ENCODE peak calls at places on chromosome 20, in nine cellular contexts. One of them, this sample, is unnamed.

GRCh38 chr20:10303852-10304251 is 85.2 kb downstream of the SNAP25 start:
- DNase-seq in effector CD8-positive, alpha-beta T cell: no peak
- DNase-seq in Ammon's horn: no peak
- DNase-seq in right cardiac atrium: no peak
- DNase-seq in activated T-helper 1 cell treated with anti-CD3 and anti-CD28 coated beads, Interleukin-12 subunit alpha, Interleukin-12 subunit beta, Interleukin-2, Interleukin-4 antibody, amounts not matched to agents 30 ng/mL and 10 ng/mL and 1 ng/mL, durations not matched to agents 14 hours and 24 hours and 36 hours: no peak
- DNase-seq in ovary: no peak
- DNase-seq in activated T-cell treated with anti-CD3 and anti-CD28 coated beads, Interleukin-2, amount 50 U/mL, for 24 hours: no peak
- DNase-seq in tibial nerve: no peak
- DNase-seq in central memory CD4-positive, alpha-beta T cell: no peak
- DNase-seq in this sample: no peak

GRCh38 chr20:9503530-9504251 is 10.7 kb upstream of the LAMP5 start:
- DNase-seq in effector CD8-positive, alpha-beta T cell: no peak
- DNase-seq in Ammon's horn: peak
- DNase-seq in right cardiac atrium: no peak
- DNase-seq in activated T-helper 1 cell treated with anti-CD3 and anti-CD28 coated beads, Interleukin-12 subunit alpha, Interleukin-12 subunit beta, Interleukin-2, Interleukin-4 antibody, amounts not matched to agents 30 ng/mL and 10 ng/mL and 1 ng/mL, durations not matched to agents 14 hours and 24 hours and 36 hours: no peak
- DNase-seq in ovary: no peak
- DNase-seq in activated T-cell treated with anti-CD3 and anti-CD28 coated beads, Interleukin-2, amount 50 U/mL, for 24 hours: no peak
- DNase-seq in tibial nerve: no peak
- DNase-seq in central memory CD4-positive, alpha-beta T cell: no peak
- DNase-seq in this sample: no peak

GRCh38 chr20:19072988-19073387 is 139.5 kb upstream of the SLC24A3 start:
- DNase-seq in effector CD8-positive, alpha-beta T cell: no peak
- DNase-seq in Ammon's horn: no peak
- DNase-seq in right cardiac atrium: no peak
- DNase-seq in activated T-helper 1 cell treated with anti-CD3 and anti-CD28 coated beads, Interleukin-12 subunit alpha, Interleukin-12 subunit beta, Interleukin-2, Interleukin-4 antibody, amounts not matched to agents 30 ng/mL and 10 ng/mL and 1 ng/mL, durations not matched to agents 14 hours and 24 hours and 36 hours: no peak
- DNase-seq in ovary: no peak
- DNase-seq in activated T-cell treated with anti-CD3 and anti-CD28 coated beads, Interleukin-2, amount 50 U/mL, for 24 hours: no peak
- DNase-seq in tibial nerve: no peak
- DNase-seq in central memory CD4-positive, alpha-beta T cell: no peak
- DNase-seq in this sample: no peak

GRCh38 chr20:24683676-24684075 is 214.2 kb downstream of the SYNDIG1 start:
- DNase-seq in effector CD8-positive, alpha-beta T cell: no peak
- DNase-seq in Ammon's horn: no peak
- DNase-seq in right cardiac atrium: no peak
- DNase-seq in activated T-helper 1 cell treated with anti-CD3 and anti-CD28 coated beads, Interleukin-12 subunit alpha, Interleukin-12 subunit beta, Interleukin-2, Interleukin-4 antibody, amounts not matched to agents 30 ng/mL and 10 ng/mL and 1 ng/mL, durations not matched to agents 14 hours and 24 hours and 36 hours: no peak
- DNase-seq in ovary: peak
- DNase-seq in activated T-cell treated with anti-CD3 and anti-CD28 coated beads, Interleukin-2, amount 50 U/mL, for 24 hours: no peak
- DNase-seq in tibial nerve: no peak
- DNase-seq in central memory CD4-positive, alpha-beta T cell: no peak
- DNase-seq in this sample: no peak

GRCh38 chr20:10547276-10548114 is 112.4 kb downstream of the SLX4IP start:
- DNase-seq in effector CD8-positive, alpha-beta T cell: no peak
- DNase-seq in Ammon's horn: no peak
- DNase-seq in right cardiac atrium: no peak
- DNase-seq in activated T-helper 1 cell treated with anti-CD3 and anti-CD28 coated beads, Interleukin-12 subunit alpha, Interleukin-12 subunit beta, Interleukin-2, Interleukin-4 antibody, amounts not matched to agents 30 ng/mL and 10 ng/mL and 1 ng/mL, durations not matched to agents 14 hours and 24 hours and 36 hours: no peak
- DNase-seq in ovary: no peak
- DNase-seq in activated T-cell treated with anti-CD3 and anti-CD28 coated beads, Interleukin-2, amount 50 U/mL, for 24 hours: no peak
- DNase-seq in tibial nerve: no peak
- DNase-seq in central memory CD4-positive, alpha-beta T cell: no peak
- DNase-seq in this sample: no peak

GRCh38 chr20:34163316-34163715 is 51.3 kb upstream of the EIF2S2 start:
- DNase-seq in effector CD8-positive, alpha-beta T cell: no peak
- DNase-seq in Ammon's horn: no peak
- DNase-seq in right cardiac atrium: no peak
- DNase-seq in activated T-helper 1 cell treated with anti-CD3 and anti-CD28 coated beads, Interleukin-12 subunit alpha, Interleukin-12 subunit beta, Interleukin-2, Interleukin-4 antibody, amounts not matched to agents 30 ng/mL and 10 ng/mL and 1 ng/mL, durations not matched to agents 14 hours and 24 hours and 36 hours: no peak
- DNase-seq in ovary: no peak
- DNase-seq in activated T-cell treated with anti-CD3 and anti-CD28 coated beads, Interleukin-2, amount 50 U/mL, for 24 hours: no peak
- DNase-seq in tibial nerve: no peak
- DNase-seq in central memory CD4-positive, alpha-beta T cell: no peak
- DNase-seq in this sample: no peak

GRCh38 chr20:38724603-38725457 is 544 bp downstream of the SLC32A1 start:
- DNase-seq in effector CD8-positive, alpha-beta T cell: no peak
- DNase-seq in Ammon's horn: no peak
- DNase-seq in right cardiac atrium: no peak
- DNase-seq in activated T-helper 1 cell treated with anti-CD3 and anti-CD28 coated beads, Interleukin-12 subunit alpha, Interleukin-12 subunit beta, Interleukin-2, Interleukin-4 antibody, amounts not matched to agents 30 ng/mL and 10 ng/mL and 1 ng/mL, durations not matched to agents 14 hours and 24 hours and 36 hours: no peak
- DNase-seq in ovary: no peak
- DNase-seq in activated T-cell treated with anti-CD3 and anti-CD28 coated beads, Interleukin-2, amount 50 U/mL, for 24 hours: peak
- DNase-seq in tibial nerve: no peak
- DNase-seq in central memory CD4-positive, alpha-beta T cell: no peak
- DNase-seq in this sample: no peak

GRCh38 chr20:43975096-43975768 is 60.6 kb downstream of the TOX2 start:
- DNase-seq in effector CD8-positive, alpha-beta T cell: no peak
- DNase-seq in Ammon's horn: no peak
- DNase-seq in right cardiac atrium: no peak
- DNase-seq in activated T-helper 1 cell treated with anti-CD3 and anti-CD28 coated beads, Interleukin-12 subunit alpha, Interleukin-12 subunit beta, Interleukin-2, Interleukin-4 antibody, amounts not matched to agents 30 ng/mL and 10 ng/mL and 1 ng/mL, durations not matched to agents 14 hours and 24 hours and 36 hours: no peak
- DNase-seq in ovary: no peak
- DNase-seq in activated T-cell treated with anti-CD3 and anti-CD28 coated beads, Interleukin-2, amount 50 U/mL, for 24 hours: no peak
- DNase-seq in tibial nerve: no peak
- DNase-seq in central memory CD4-positive, alpha-beta T cell: no peak
- DNase-seq in this sample: no peak

GRCh38 chr20:34604980-34605788 is 46.7 kb downstream of the MAP1LC3A start:
- DNase-seq in effector CD8-positive, alpha-beta T cell: no peak
- DNase-seq in Ammon's horn: no peak
- DNase-seq in right cardiac atrium: no peak
- DNase-seq in activated T-helper 1 cell treated with anti-CD3 and anti-CD28 coated beads, Interleukin-12 subunit alpha, Interleukin-12 subunit beta, Interleukin-2, Interleukin-4 antibody, amounts not matched to agents 30 ng/mL and 10 ng/mL and 1 ng/mL, durations not matched to agents 14 hours and 24 hours and 36 hours: no peak
- DNase-seq in ovary: no peak
- DNase-seq in activated T-cell treated with anti-CD3 and anti-CD28 coated beads, Interleukin-2, amount 50 U/mL, for 24 hours: no peak
- DNase-seq in tibial nerve: no peak
- DNase-seq in central memory CD4-positive, alpha-beta T cell: no peak
- DNase-seq in this sample: no peak

GRCh38 chr20:313948-314347 is 11.4 kb upstream of the SOX12 start:
- DNase-seq in effector CD8-positive, alpha-beta T cell: no peak
- DNase-seq in Ammon's horn: no peak
- DNase-seq in right cardiac atrium: no peak
- DNase-seq in activated T-helper 1 cell treated with anti-CD3 and anti-CD28 coated beads, Interleukin-12 subunit alpha, Interleukin-12 subunit beta, Interleukin-2, Interleukin-4 antibody, amounts not matched to agents 30 ng/mL and 10 ng/mL and 1 ng/mL, durations not matched to agents 14 hours and 24 hours and 36 hours: no peak
- DNase-seq in ovary: no peak
- DNase-seq in activated T-cell treated with anti-CD3 and anti-CD28 coated beads, Interleukin-2, amount 50 U/mL, for 24 hours: no peak
- DNase-seq in tibial nerve: no peak
- DNase-seq in central memory CD4-positive, alpha-beta T cell: no peak
- DNase-seq in this sample: no peak

GRCh38 chr20:5309971-5310370 is 6.8 kb downstream of the PROKR2 start:
- DNase-seq in effector CD8-positive, alpha-beta T cell: no peak
- DNase-seq in Ammon's horn: no peak
- DNase-seq in right cardiac atrium: no peak
- DNase-seq in activated T-helper 1 cell treated with anti-CD3 and anti-CD28 coated beads, Interleukin-12 subunit alpha, Interleukin-12 subunit beta, Interleukin-2, Interleukin-4 antibody, amounts not matched to agents 30 ng/mL and 10 ng/mL and 1 ng/mL, durations not matched to agents 14 hours and 24 hours and 36 hours: no peak
- DNase-seq in ovary: no peak
- DNase-seq in activated T-cell treated with anti-CD3 and anti-CD28 coated beads, Interleukin-2, amount 50 U/mL, for 24 hours: no peak
- DNase-seq in tibial nerve: no peak
- DNase-seq in central memory CD4-positive, alpha-beta T cell: no peak
- DNase-seq in this sample: no peak

GRCh38 chr20:41989935-41990635 is 371.9 kb upstream of the CHD6 start:
- DNase-seq in effector CD8-positive, alpha-beta T cell: no peak
- DNase-seq in Ammon's horn: no peak
- DNase-seq in right cardiac atrium: no peak
- DNase-seq in activated T-helper 1 cell treated with anti-CD3 and anti-CD28 coated beads, Interleukin-12 subunit alpha, Interleukin-12 subunit beta, Interleukin-2, Interleukin-4 antibody, amounts not matched to agents 30 ng/mL and 10 ng/mL and 1 ng/mL, durations not matched to agents 14 hours and 24 hours and 36 hours: no peak
- DNase-seq in ovary: no peak
- DNase-seq in activated T-cell treated with anti-CD3 and anti-CD28 coated beads, Interleukin-2, amount 50 U/mL, for 24 hours: no peak
- DNase-seq in tibial nerve: no peak
- DNase-seq in central memory CD4-positive, alpha-beta T cell: no peak
- DNase-seq in this sample: no peak

GRCh38 chr20:57097245-57097935 is 169.1 kb downstream of the BMP7 start:
- DNase-seq in effector CD8-positive, alpha-beta T cell: no peak
- DNase-seq in Ammon's horn: no peak
- DNase-seq in right cardiac atrium: no peak
- DNase-seq in activated T-helper 1 cell treated with anti-CD3 and anti-CD28 coated beads, Interleukin-12 subunit alpha, Interleukin-12 subunit beta, Interleukin-2, Interleukin-4 antibody, amounts not matched to agents 30 ng/mL and 10 ng/mL and 1 ng/mL, durations not matched to agents 14 hours and 24 hours and 36 hours: no peak
- DNase-seq in ovary: no peak
- DNase-seq in activated T-cell treated with anti-CD3 and anti-CD28 coated beads, Interleukin-2, amount 50 U/mL, for 24 hours: no peak
- DNase-seq in tibial nerve: no peak
- DNase-seq in central memory CD4-positive, alpha-beta T cell: no peak
- DNase-seq in this sample: no peak

GRCh38 chr20:4563534-4563933 is 158.2 kb upstream of the PRND start:
- DNase-seq in effector CD8-positive, alpha-beta T cell: no peak
- DNase-seq in Ammon's horn: no peak
- DNase-seq in right cardiac atrium: no peak
- DNase-seq in activated T-helper 1 cell treated with anti-CD3 and anti-CD28 coated beads, Interleukin-12 subunit alpha, Interleukin-12 subunit beta, Interleukin-2, Interleukin-4 antibody, amounts not matched to agents 30 ng/mL and 10 ng/mL and 1 ng/mL, durations not matched to agents 14 hours and 24 hours and 36 hours: no peak
- DNase-seq in ovary: no peak
- DNase-seq in activated T-cell treated with anti-CD3 and anti-CD28 coated beads, Interleukin-2, amount 50 U/mL, for 24 hours: no peak
- DNase-seq in tibial nerve: no peak
- DNase-seq in central memory CD4-positive, alpha-beta T cell: no peak
- DNase-seq in this sample: no peak

GRCh38 chr20:18663932-18664331 is 76.1 kb downstream of the DTD1 start:
- DNase-seq in effector CD8-positive, alpha-beta T cell: no peak
- DNase-seq in Ammon's horn: no peak
- DNase-seq in right cardiac atrium: no peak
- DNase-seq in activated T-helper 1 cell treated with anti-CD3 and anti-CD28 coated beads, Interleukin-12 subunit alpha, Interleukin-12 subunit beta, Interleukin-2, Interleukin-4 antibody, amounts not matched to agents 30 ng/mL and 10 ng/mL and 1 ng/mL, durations not matched to agents 14 hours and 24 hours and 36 hours: no peak
- DNase-seq in ovary: no peak
- DNase-seq in activated T-cell treated with anti-CD3 and anti-CD28 coated beads, Interleukin-2, amount 50 U/mL, for 24 hours: no peak
- DNase-seq in tibial nerve: no peak
- DNase-seq in central memory CD4-positive, alpha-beta T cell: no peak
- DNase-seq in this sample: no peak

GRCh38 chr20:46959081-46959692 is 64.5 kb downstream of the EYA2 start:
- DNase-seq in effector CD8-positive, alpha-beta T cell: no peak
- DNase-seq in Ammon's horn: no peak
- DNase-seq in right cardiac atrium: no peak
- DNase-seq in activated T-helper 1 cell treated with anti-CD3 and anti-CD28 coated beads, Interleukin-12 subunit alpha, Interleukin-12 subunit beta, Interleukin-2, Interleukin-4 antibody, amounts not matched to agents 30 ng/mL and 10 ng/mL and 1 ng/mL, durations not matched to agents 14 hours and 24 hours and 36 hours: no peak
- DNase-seq in ovary: no peak
- DNase-seq in activated T-cell treated with anti-CD3 and anti-CD28 coated beads, Interleukin-2, amount 50 U/mL, for 24 hours: no peak
- DNase-seq in tibial nerve: no peak
- DNase-seq in central memory CD4-positive, alpha-beta T cell: no peak
- DNase-seq in this sample: peak

GRCh38 chr20:64102647-64103354 is 4.6 kb downstream of the NPBWR2 start:
- DNase-seq in effector CD8-positive, alpha-beta T cell: no peak
- DNase-seq in Ammon's horn: no peak
- DNase-seq in right cardiac atrium: peak
- DNase-seq in activated T-helper 1 cell treated with anti-CD3 and anti-CD28 coated beads, Interleukin-12 subunit alpha, Interleukin-12 subunit beta, Interleukin-2, Interleukin-4 antibody, amounts not matched to agents 30 ng/mL and 10 ng/mL and 1 ng/mL, durations not matched to agents 14 hours and 24 hours and 36 hours: no peak
- DNase-seq in ovary: no peak
- DNase-seq in activated T-cell treated with anti-CD3 and anti-CD28 coated beads, Interleukin-2, amount 50 U/mL, for 24 hours: no peak
- DNase-seq in tibial nerve: no peak
- DNase-seq in central memory CD4-positive, alpha-beta T cell: no peak
- DNase-seq in this sample: no peak

GRCh38 chr20:41052742-41053419 is 24.3 kb downstream of the TOP1 start:
- DNase-seq in effector CD8-positive, alpha-beta T cell: no peak
- DNase-seq in Ammon's horn: no peak
- DNase-seq in right cardiac atrium: no peak
- DNase-seq in activated T-helper 1 cell treated with anti-CD3 and anti-CD28 coated beads, Interleukin-12 subunit alpha, Interleukin-12 subunit beta, Interleukin-2, Interleukin-4 antibody, amounts not matched to agents 30 ng/mL and 10 ng/mL and 1 ng/mL, durations not matched to agents 14 hours and 24 hours and 36 hours: no peak
- DNase-seq in ovary: no peak
- DNase-seq in activated T-cell treated with anti-CD3 and anti-CD28 coated beads, Interleukin-2, amount 50 U/mL, for 24 hours: no peak
- DNase-seq in tibial nerve: no peak
- DNase-seq in central memory CD4-positive, alpha-beta T cell: no peak
- DNase-seq in this sample: no peak

GRCh38 chr20:10673831-10674683 is at the start of gene JAG1:
- DNase-seq in effector CD8-positive, alpha-beta T cell: no peak
- DNase-seq in Ammon's horn: peak
- DNase-seq in right cardiac atrium: peak
- DNase-seq in activated T-helper 1 cell treated with anti-CD3 and anti-CD28 coated beads, Interleukin-12 subunit alpha, Interleukin-12 subunit beta, Interleukin-2, Interleukin-4 antibody, amounts not matched to agents 30 ng/mL and 10 ng/mL and 1 ng/mL, durations not matched to agents 14 hours and 24 hours and 36 hours: peak
- DNase-seq in ovary: peak
- DNase-seq in activated T-cell treated with anti-CD3 and anti-CD28 coated beads, Interleukin-2, amount 50 U/mL, for 24 hours: peak
- DNase-seq in tibial nerve: peak
- DNase-seq in central memory CD4-positive, alpha-beta T cell: peak
- DNase-seq in this sample: peak

GRCh38 chr20:51021067-51022025 is 1.6 kb downstream of the KCNG1 start:
- DNase-seq in effector CD8-positive, alpha-beta T cell: no peak
- DNase-seq in Ammon's horn: no peak
- DNase-seq in right cardiac atrium: no peak
- DNase-seq in activated T-helper 1 cell treated with anti-CD3 and anti-CD28 coated beads, Interleukin-12 subunit alpha, Interleukin-12 subunit beta, Interleukin-2, Interleukin-4 antibody, amounts not matched to agents 30 ng/mL and 10 ng/mL and 1 ng/mL, durations not matched to agents 14 hours and 24 hours and 36 hours: no peak
- DNase-seq in ovary: no peak
- DNase-seq in activated T-cell treated with anti-CD3 and anti-CD28 coated beads, Interleukin-2, amount 50 U/mL, for 24 hours: no peak
- DNase-seq in tibial nerve: no peak
- DNase-seq in central memory CD4-positive, alpha-beta T cell: no peak
- DNase-seq in this sample: no peak